ENCODE peak calls at places on chromosomes 3 and 15, in six cellular contexts. W is A549, T is H1, B is K562, D is WTC11, L is HepG2. I is an unnamed sample.

GRCh38 chr15:88707766-88708165 is 69.0 kb downstream of the ISG20 start:
- DNase-seq in L (no peak), B (no peak), D (no peak), W (no peak), T (no peak), I (no peak)

GRCh38 chr3:181326637-181327223 is 337.2 kb upstream of the DNAJC19 start:
- DNase-seq in T (no peak), B (peak), D (no peak), L (peak), W (peak), I (peak)

GRCh38 chr3:178561239-178561638 is 25.0 kb downstream of the KCNMB2 start:
- DNase-seq in T (no peak), L (no peak), W (no peak), B (no peak), D (no peak), I (no peak)

GRCh38 chr3:143331336-143331735 is 211.8 kb downstream of the CHST2 start:
- DNase-seq in D (no peak), B (no peak), L (no peak), T (no peak), W (no peak), I (peak)

GRCh38 chr15:29126821-29127461 is 142.7 kb downstream of the NSMCE3 start:
- DNase-seq in W (peak), D (peak), L (no peak), T (no peak), B (peak), I (no peak)

GRCh38 chr15:80773122-80773551 is 6.0 kb upstream of the CEMIP start:
- DNase-seq in T (no peak), L (no peak), D (no peak), W (no peak), B (no peak), I (no peak)

GRCh38 chr3:30473374-30474051 is 132.9 kb upstream of the TGFBR2 start:
- DNase-seq in T (no peak), L (no peak), B (no peak), W (peak), D (no peak), I (no peak)

GRCh38 chr15:51299187-51300015 is 39.0 kb downstream of the CYP19A1 start:
- DNase-seq in L (peak), B (no peak), T (no peak), W (no peak), D (no peak), I (no peak)

GRCh38 chr15:81351651-81352050 is 22.4 kb downstream of the TMC3 start:
- DNase-seq in D (no peak), T (no peak), L (no peak), W (no peak), B (no peak), I (no peak)

GRCh38 chr3:188817103-188817919 is 354.5 kb upstream of the TPRG1 start:
- DNase-seq in B (no peak), W (no peak), D (no peak), T (no peak), L (no peak), I (no peak)

GRCh38 chr15:83848315-83849050 is 194.6 kb downstream of the ADAMTSL3 start:
- DNase-seq in D (no peak), W (peak), B (no peak), T (no peak), L (no peak), I (no peak)

GRCh38 chr3:72238836-72239235 is 453.9 kb upstream of the PROK2 start:
- DNase-seq in L (no peak), B (no peak), T (no peak), D (no peak), W (no peak), I (no peak)

GRCh38 chr3:111471851-111472250 is 70.1 kb upstream of the CD96 start:
- DNase-seq in B (no peak), T (no peak), W (no peak), L (no peak), D (no peak), I (no peak)

GRCh38 chr3:20225769-20226168 is 39.8 kb upstream of the SGO1 start:
- DNase-seq in L (peak), W (peak), B (peak), T (no peak), D (no peak), I (peak)

GRCh38 chr15:37096878-37097568 is 3.3 kb downstream of the MEIS2 start:
- DNase-seq in L (no peak), B (peak), T (no peak), D (no peak), W (no peak), I (peak)

GRCh38 chr3:195221015-195221853 is 49.7 kb downstream of the XXYLT1 start:
- DNase-seq in L (no peak), D (no peak), B (no peak), W (no peak), T (no peak), I (peak)

GRCh38 chr15:101019351-101019750 is 100.2 kb downstream of the LRRK1 start:
- DNase-seq in D (no peak), L (no peak), T (no peak), B (no peak), W (no peak), I (no peak)

GRCh38 chr3:68880632-68881031 is 51.7 kb downstream of the TAFA4 start:
- DNase-seq in L (no peak), D (no peak), T (no peak), W (no peak), B (no peak), I (no peak)

GRCh38 chr15:53974813-53975212 is 3.4 kb upstream of the UNC13C start:
- DNase-seq in L (no peak), W (peak), D (no peak), B (no peak), T (no peak), I (no peak)

GRCh38 chr3:195198424-195199346 is 72.3 kb downstream of the XXYLT1 start:
- DNase-seq in L (peak), T (no peak), W (no peak), D (no peak), B (no peak), I (no peak)

GRCh38 chr15:61198722-61199121 is 30.4 kb downstream of the RORA start:
- DNase-seq in B (no peak), L (no peak), T (no peak), D (no peak), W (no peak), I (no peak)

GRCh38 chr15:91970142-91970541 is 116.6 kb downstream of the SLCO3A1 start:
- DNase-seq in T (no peak), W (no peak), B (no peak), D (no peak), L (no peak), I (no peak)

GRCh38 chr15:92226020-92226612 is 167.6 kb upstream of the ST8SIA2 start:
- DNase-seq in B (no peak), T (no peak), W (peak), D (peak), L (peak), I (no peak)

GRCh38 chr15:88396382-88396781 is 70.8 kb downstream of the MRPL46 start:
- DNase-seq in L (no peak), W (no peak), T (no peak), B (no peak), D (no peak), I (no peak)

GRCh38 chr3:155778441-155778840 is 27.6 kb downstream of the C3orf33 start:
- DNase-seq in L (no peak), W (no peak), T (no peak), D (no peak), B (no peak), I (no peak)

GRCh38 chr3:124862006-124862405 is 25.2 kb downstream of the ITGB5 start:
- DNase-seq in B (no peak), L (no peak), W (no peak), T (no peak), D (no peak), I (no peak)

GRCh38 chr3:60610441-60611112 is 640.7 kb downstream of the FHIT start:
- DNase-seq in D (no peak), L (no peak), B (no peak), T (no peak), W (no peak), I (no peak)

GRCh38 chr3:141682921-141683320 is 55.2 kb upstream of the RNF7 start:
- DNase-seq in L (no peak), D (no peak), T (no peak), B (no peak), W (no peak), I (no peak)

GRCh38 chr3:181782306-181782924 is 70.7 kb downstream of the SOX2 start:
- DNase-seq in B (peak), W (peak), T (no peak), L (no peak), D (no peak), I (peak)

GRCh38 chr15:89898628-89899302 is 5.0 kb upstream of the AP3S2 start:
- DNase-seq in W (peak), D (peak), L (peak), B (peak), T (peak), I (peak)

GRCh38 chr15:39491917-39492490 is 88.9 kb upstream of the THBS1 start:
- DNase-seq in D (no peak), L (no peak), T (no peak), B (no peak), W (no peak), I (no peak)

GRCh38 chr3:73616056-73616455 is 8.7 kb downstream of the PDZRN3 start:
- DNase-seq in L (no peak), W (no peak), D (no peak), T (no peak), B (no peak), I (no peak)

GRCh38 chr15:67137951-67138935 is 72.8 kb downstream of the SMAD3 start:
- DNase-seq in L (no peak), T (no peak), W (no peak), D (no peak), B (peak), I (peak)
- TF ChIP-seq JUN in L (no peak), T (no peak), W (no peak), D (no peak), B (no peak), I (no peak)

GRCh38 chr3:154132777-154133375 is 11.7 kb downstream of the ARHGEF26 start:
- DNase-seq in T (no peak), L (no peak), W (no peak), D (no peak), B (no peak), I (no peak)
- TF ChIP-seq JUN in T (no peak), L (no peak), W (no peak), D (no peak), B (no peak), I (no peak)

GRCh38 chr3:9045399-9045798 is 82.1 kb upstream of the RAD18 start:
- DNase-seq in D (no peak), L (no peak), T (no peak), W (no peak), B (no peak), I (no peak)
- TF ChIP-seq JUN in D (no peak), L (no peak), T (no peak), W (no peak), B (no peak), I (no peak)

GRCh38 chr15:56468271-56468912 is 3.5 kb upstream of the MNS1 start:
- DNase-seq in T (no peak), B (no peak), D (no peak), L (no peak), W (no peak), I (peak)
- TF ChIP-seq JUN in T (no peak), B (no peak), D (no peak), L (no peak), W (no peak), I (no peak)

DNA sequence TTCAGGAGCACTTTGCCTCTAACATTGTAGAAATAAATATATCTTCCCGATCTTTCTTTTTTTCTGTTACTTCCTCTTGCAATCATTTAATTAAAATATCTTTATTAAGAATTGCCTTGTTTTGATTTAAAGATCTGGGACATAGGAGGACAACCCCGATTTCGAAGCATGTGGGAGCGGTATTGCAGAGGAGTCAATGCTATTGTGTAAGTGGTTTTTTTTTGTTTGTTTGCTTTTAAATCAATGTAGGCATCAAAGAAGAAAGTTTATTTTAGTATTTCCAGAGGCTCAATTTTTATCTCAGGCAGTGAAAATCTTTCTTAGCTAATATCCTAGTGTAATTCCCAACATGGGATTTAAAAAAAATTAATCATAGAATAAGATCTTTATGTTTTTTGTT is 15.5 kb upstream of the EDEM1 start:
- DNase-seq in D (no peak), L (no peak), W (no peak), T (no peak), B (no peak), I (no peak)
- TF ChIP-seq JUN in D (no peak), L (no peak), W (no peak), T (no peak), B (no peak), I (no peak)

DNA sequence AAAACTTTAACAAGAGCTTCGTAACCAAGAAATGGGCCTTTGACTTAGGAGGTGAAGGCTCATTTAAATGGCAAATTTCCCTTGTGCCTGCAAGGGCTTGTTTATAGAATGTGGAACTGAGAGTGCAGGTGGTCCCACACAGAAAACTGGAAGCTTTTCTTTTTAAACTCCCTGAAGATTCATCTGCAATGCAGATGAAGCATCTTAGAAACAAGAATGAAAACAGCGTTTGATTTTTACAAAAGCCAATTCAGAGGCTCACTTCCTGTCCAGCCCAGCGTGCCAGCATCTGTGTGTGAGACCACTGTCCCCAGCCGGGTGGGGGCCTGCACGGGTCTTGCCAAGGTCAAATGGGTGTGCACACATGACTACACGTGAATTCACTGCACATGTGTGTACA is 94.7 kb downstream of the LINGO1 start:
- DNase-seq in D (no peak), W (no peak), L (no peak), B (no peak), T (no peak), I (no peak)
- TF ChIP-seq JUN in D (no peak), W (no peak), L (no peak), B (no peak), T (no peak), I (no peak)

GRCh38 chr3:174957581-174958001 is 98.5 kb downstream of the NAALADL2 start:
- DNase-seq in W (no peak), T (no peak), D (no peak), L (no peak), B (no peak), I (no peak)
- TF ChIP-seq JUN in W (no peak), T (no peak), D (no peak), L (no peak), B (no peak), I (no peak)

DNA sequence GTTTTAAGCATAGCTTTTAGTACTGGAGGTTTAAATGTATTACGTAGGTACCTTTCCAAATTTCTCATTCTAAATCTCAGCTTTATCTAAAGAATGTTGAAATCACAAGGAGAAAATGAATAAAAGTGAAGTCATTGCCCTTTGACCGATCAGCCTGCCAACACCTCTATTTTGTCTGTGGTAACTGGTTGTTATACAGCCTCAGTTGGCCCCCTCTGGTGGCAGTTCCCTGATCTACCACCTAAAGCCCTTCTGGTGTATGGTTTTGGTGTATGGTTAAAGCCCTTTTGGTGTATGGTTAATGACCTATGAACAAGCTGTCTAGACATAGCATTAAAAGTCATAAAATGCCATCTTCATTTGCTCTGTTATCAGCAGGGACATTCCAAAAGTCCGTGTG is 378.2 kb upstream of the AZI2 start:
- DNase-seq in B (peak), L (peak), T (peak), D (peak), W (peak), I (peak)
- TF ChIP-seq JUN in B (no peak), L (no peak), T (no peak), D (no peak), W (no peak), I (no peak)

GRCh38 chr15:64688179-64688578 is 87.2 kb downstream of the RBPMS2 start:
- DNase-seq in L (no peak), D (no peak), T (no peak), W (no peak), B (no peak), I (no peak)

GRCh38 chr15:64685230-64685886 is 90.0 kb downstream of the RBPMS2 start:
- DNase-seq in W (no peak), L (no peak), T (no peak), D (no peak), B (no peak), I (no peak)

GRCh38 chr15:64688770-64689169 is 86.6 kb downstream of the RBPMS2 start:
- DNase-seq in D (no peak), W (no peak), L (no peak), T (no peak), B (no peak), I (no peak)

GRCh38 chr15:64687167-64688085 is 88.0 kb downstream of the RBPMS2 start:
- DNase-seq in D (no peak), B (no peak), L (no peak), W (no peak), T (no peak), I (no peak)

GRCh38 chr15:64686130-64686735 is 89.2 kb downstream of the RBPMS2 start:
- DNase-seq in B (peak), W (peak), L (peak), D (no peak), T (no peak), I (peak)
- TF ChIP-seq JUN in B (no peak), W (no peak), L (no peak), D (no peak), T (no peak), I (no peak)